ENCODE peak calls at places on chromosomes 16 and 17, in five cellular contexts. R is stimulated activated CD4-positive, alpha-beta T cell treated with anti-CD3 and anti-CD28 coated beads, Interleukin-1b, Interleukin-23, amount 100 ng/mL, for 1 hour; A is K562; P is ovary; S is H7. K is an unnamed sample.

GRCh38 chr17:27430882-27431491 is 25.3 kb upstream of the KSR1 start:
- DNase-seq in S (peak), R (no peak), A (peak), P (no peak), K (no peak)

GRCh38 chr16:2040450-2041105 is 7.1 kb downstream of the NTHL1 start:
- DNase-seq in P (no peak), S (no peak), R (no peak), A (no peak), K (no peak)

GRCh38 chr16:12529582-12529981 is 274.1 kb downstream of the CPPED1 start:
- DNase-seq in S (no peak), A (peak), R (no peak), P (no peak), K (no peak)

GRCh38 chr17:69870091-69870530 is 204.9 kb upstream of the KCNJ16 start:
- DNase-seq in A (no peak), P (no peak), S (no peak), R (no peak), K (no peak)

GRCh38 chr16:70705056-70705455 is 19.2 kb upstream of the MTSS2 start:
- DNase-seq in R (no peak), S (no peak), A (no peak), P (no peak), K (no peak)

GRCh38 chr17:40432864-40433528 is 10.3 kb upstream of the IGFBP4 start:
- DNase-seq in P (no peak), S (no peak), R (no peak), A (peak), K (no peak)

GRCh38 chr17:27489045-27489715 is 32.9 kb downstream of the KSR1 start:
- DNase-seq in R (no peak), P (peak), A (no peak), S (no peak), K (no peak)

GRCh38 chr16:30893744-30894539 is at the start of gene BCL7C:
- DNase-seq in P (peak), R (peak), A (peak), S (peak), K (peak)

GRCh38 chr17:43445009-43445589 is 38.7 kb upstream of the DHX8 start:
- DNase-seq in A (no peak), P (no peak), S (no peak), R (no peak), K (no peak)

K was measured in caudate nucleus.